ENCODE peak calls at places on chromosomes 13 and 19, in nine cellular contexts. Y, Q, N, W, G, J, M, T and Z are unnamed samples.
A peak's percentile ranks its signal among the peaks of the same experiment; 100 is the strongest.

GRCh38 chr13:61286148-61286745 is 129.4 kb downstream of the PCDH20 start:
- DNase-seq in Y (peak; percentile 3), Q (no peak), N (no peak), W (no peak), G (peak; percentile 0), J (no peak), M (no peak), T (no peak), Z (peak; percentile 63)

GRCh38 chr13:112752711-112753541 is 63.1 kb downstream of the ATP11A start:
- DNase-seq in Y (no peak), Q (no peak), N (peak; percentile 25), W (no peak), G (no peak), J (no peak), M (no peak), T (no peak), Z (no peak)

GRCh38 chr13:65292488-65292901 is 1937.6 kb downstream of the PCDH9 start:
- DNase-seq in Y (peak; percentile 18), Q (no peak), N (no peak), W (no peak), G (peak; percentile 73), J (no peak), M (no peak), T (no peak), Z (peak; percentile 77)

GRCh38 chr13:52127783-52128702 is 830 bp downstream of the NEK5 start:
- DNase-seq in Y (peak; percentile 70), Q (peak; percentile 25), N (peak; percentile 59), W (peak; percentile 60), G (peak; percentile 68), J (peak; percentile 25), M (peak; percentile 42), T (peak; percentile 70), Z (peak; percentile 58)

GRCh38 chr13:42396501-42396900 is 124.5 kb downstream of the AKAP11 start:
- DNase-seq in Y (no peak), Q (no peak), N (no peak), W (no peak), G (no peak), J (no peak), M (no peak), T (no peak), Z (no peak)

GRCh38 chr19:3369337-3370213 is 3.2 kb downstream of the NFIC start:
- DNase-seq in Y (no peak), Q (no peak), N (no peak), W (no peak), G (peak; percentile 44), J (peak; percentile 73), M (peak; percentile 73), T (no peak), Z (no peak)

GRCh38 chr13:37636701-37637100 is 38.1 kb upstream of the POSTN start:
- DNase-seq in Y (no peak), Q (no peak), N (no peak), W (no peak), G (no peak), J (no peak), M (no peak), T (no peak), Z (no peak)

GRCh38 chr19:46466536-46467199 is 4.7 kb downstream of the PNMA8A start:
- DNase-seq in Y (no peak), Q (no peak), N (no peak), W (no peak), G (peak; percentile 84), J (peak; percentile 60), M (peak; percentile 81), T (no peak), Z (no peak)

GRCh38 chr19:47661571-47661970 is 51.7 kb upstream of the EHD2 start:
- DNase-seq in Y (no peak), Q (no peak), N (no peak), W (no peak), G (no peak), J (no peak), M (no peak), T (no peak), Z (no peak)

GRCh38 chr19:47657719-47658118 is 48.8 kb downstream of the BICRA start:
- DNase-seq in Y (no peak), Q (no peak), N (no peak), W (no peak), G (no peak), J (no peak), M (no peak), T (no peak), Z (no peak)

GRCh38 chr19:47658431-47659383 is 49.8 kb downstream of the BICRA start:
- DNase-seq in Y (no peak), Q (no peak), N (no peak), W (no peak), G (peak; percentile 87), J (no peak), M (no peak), T (no peak), Z (no peak)

GRCh38 chr19:47661161-47661560 is 52.1 kb upstream of the EHD2 start:
- DNase-seq in Y (no peak), Q (no peak), N (no peak), W (no peak), G (peak; percentile 21), J (peak; percentile 79), M (no peak), T (no peak), Z (no peak)

GRCh38 chr19:47660435-47660832 is 51.5 kb downstream of the BICRA start:
- DNase-seq in Y (no peak), Q (no peak), N (no peak), W (no peak), G (no peak), J (no peak), M (no peak), T (no peak), Z (no peak)
- H3K4me3 ChIP-seq in Y (no peak overlapping the region), Q (no peak overlapping the region), N (no peak overlapping the region), W (no peak overlapping the region), G (no peak overlapping the region), J (no peak overlapping the region), M (no peak overlapping the region), T (no peak overlapping the region), Z (no peak overlapping the region)

GRCh38 chr19:2035590-2035991 is 15.5 kb downstream of the MKNK2 start:
- DNase-seq in Y (no peak), Q (no peak), N (no peak), W (no peak), G (no peak), J (no peak), M (no peak), T (no peak), Z (no peak)

GRCh38 chr19:2033825-2034159 is 17.3 kb downstream of the MKNK2 start:
- DNase-seq in Y (no peak), Q (no peak), N (no peak), W (no peak), G (no peak), J (no peak), M (no peak), T (no peak), Z (no peak)

GRCh38 chr19:2033115-2033824 is 17.8 kb upstream of the BTBD2 start:
- DNase-seq in Y (no peak), Q (no peak), N (no peak), W (no peak), G (no peak), J (no peak), M (no peak), T (no peak), Z (no peak)

GRCh38 chr19:2036424-2036823 is 14.6 kb downstream of the MKNK2 start:
- DNase-seq in Y (no peak), Q (no peak), N (no peak), W (no peak), G (no peak), J (no peak), M (no peak), T (no peak), Z (no peak)

DNA sequence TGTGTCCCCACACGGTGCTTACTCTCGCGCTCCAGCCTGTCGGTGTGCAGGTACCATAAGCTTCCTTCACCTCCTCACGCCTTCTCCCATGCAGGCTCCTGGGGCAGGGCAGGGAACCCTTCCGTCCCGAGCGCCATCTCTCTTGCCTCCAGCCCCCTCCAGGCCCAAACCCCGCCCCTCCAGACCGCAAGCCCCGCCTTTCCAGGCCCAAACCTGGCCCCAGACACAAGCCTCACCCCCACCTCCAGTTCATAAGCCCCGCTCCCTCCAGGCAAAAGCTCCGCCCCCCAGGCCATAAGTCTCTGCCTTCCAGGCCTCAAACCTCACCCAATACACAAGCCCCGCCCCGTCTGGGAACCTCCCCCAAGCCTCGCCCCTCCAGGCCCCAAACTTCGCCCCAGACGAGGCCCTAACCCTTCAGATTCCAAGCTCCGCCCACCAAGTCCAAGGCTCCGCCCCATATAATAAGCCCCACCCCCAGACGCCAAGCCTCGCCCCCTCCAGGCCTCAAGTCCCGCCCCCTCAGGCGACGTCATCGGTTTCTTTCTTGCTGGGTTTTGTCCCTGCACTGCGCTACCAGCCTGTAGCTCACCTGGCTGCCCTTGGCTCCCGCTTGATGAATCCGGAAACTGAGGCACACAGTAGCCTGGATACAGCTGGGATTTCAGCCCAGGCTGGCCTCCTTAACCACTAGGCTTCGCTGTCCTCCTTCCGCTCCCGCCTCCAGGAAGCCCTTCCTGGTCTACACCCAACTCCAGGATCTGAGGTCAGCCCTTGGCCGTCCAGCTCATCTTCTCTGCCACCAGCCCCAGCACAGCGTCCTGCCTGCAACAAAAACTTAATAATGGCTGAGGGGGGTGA is 16.1 kb downstream of the MKNK2 start:
- DNase-seq in Y (peak; percentile 43), Q (peak; percentile 58), N (peak; percentile 47), W (no peak), G (peak; percentile 52), J (peak; percentile 63), M (peak; percentile 75), T (peak; percentile 67), Z (peak; percentile 82)
- H3K4me3 ChIP-seq in Y (no peak overlapping the region), Q (no peak overlapping the region), N (no peak overlapping the region), W (no peak overlapping the region), G (no peak overlapping the region), J (no peak overlapping the region), M (no peak overlapping the region), T (no peak overlapping the region), Z (no peak overlapping the region)

GRCh38 chr19:43575955-43576451 is 402 bp downstream of the PINLYP start:
- DNase-seq in Y (no peak), Q (no peak), N (no peak), W (no peak), G (no peak), J (no peak), M (peak; percentile 54), T (no peak), Z (no peak)
- H3K4me3 ChIP-seq in Y (peak overlapping the region; percentile 23), Q (peak overlapping the region; percentile 36), N (peak overlapping the region; percentile 52), W (peak overlapping the region; percentile 84), G (peak overlapping the region; percentile 99), J (peak overlapping the region; percentile 97), M (peak overlapping the region; percentile 38), T (no peak overlapping the region), Z (peak overlapping the region; percentile 47)

GRCh38 chr13:20193142-20193923 is 595 bp upstream of the GJB2 start:
- DNase-seq in Y (no peak), Q (no peak), N (no peak), W (no peak), G (no peak), J (no peak), M (no peak), T (no peak), Z (no peak)

GRCh38 chr13:20190481-20191310 is 2.0 kb downstream of the GJB2 start:
- DNase-seq in Y (no peak), Q (no peak), N (no peak), W (no peak), G (peak; percentile 71), J (no peak), M (no peak), T (no peak), Z (no peak)

GRCh38 chr13:20191902-20192469 is 752 bp downstream of the GJB2 start:
- DNase-seq in Y (no peak), Q (no peak), N (no peak), W (no peak), G (no peak), J (no peak), M (no peak), T (peak; percentile 42), Z (no peak)

GRCh38 chr13:20192470-20193141 is at the start of gene GJB2:
- DNase-seq in Y (peak; percentile 46), Q (no peak), N (no peak), W (no peak), G (no peak), J (no peak), M (no peak), T (no peak), Z (no peak)

DNA sequence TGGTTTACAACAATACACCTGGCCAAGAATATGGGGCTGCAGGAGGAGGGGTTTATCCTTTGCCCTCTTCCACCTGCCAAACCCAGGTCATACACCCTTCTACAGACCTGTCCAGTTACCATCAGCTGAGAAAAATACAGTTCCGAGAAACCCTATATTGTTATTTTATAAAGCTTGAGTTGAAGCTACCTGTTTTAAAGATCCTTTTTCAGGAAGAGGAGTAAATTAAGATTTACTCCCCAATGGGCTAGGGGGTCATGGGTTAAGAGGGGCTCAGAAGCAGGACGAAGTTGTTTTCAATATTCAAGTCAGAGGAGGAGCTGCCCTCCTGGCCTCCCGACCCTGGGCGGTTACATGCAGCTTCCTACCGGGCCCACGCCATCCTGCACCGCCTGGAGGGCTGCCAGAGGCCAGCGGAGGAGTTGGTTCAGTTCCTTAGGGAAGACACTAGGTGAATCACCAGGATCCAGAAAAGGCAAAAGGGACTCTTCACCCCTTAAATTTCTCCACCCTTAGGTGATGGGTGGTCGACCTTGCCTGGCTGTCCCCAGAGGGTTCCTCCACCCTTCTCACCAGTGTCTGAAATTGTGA is 1.3 kb downstream of the GJB2 start:
- DNase-seq in Y (no peak), Q (no peak), N (no peak), W (no peak), G (no peak), J (peak; percentile 34), M (no peak), T (no peak), Z (no peak)
- H3K4me3 ChIP-seq in Y (no peak overlapping the region), Q (no peak overlapping the region), N (no peak overlapping the region), W (peak overlapping the region; percentile 76), G (no peak overlapping the region), J (peak overlapping the region; percentile 71), M (no peak overlapping the region), T (no peak overlapping the region), Z (no peak overlapping the region)